ENCODE peak calls at places on chromosome 15, in eight cellular contexts. K, E, P, F, A, T, D and S are unnamed samples.

GRCh38 chr15:40743921-40744809 is 10.9 kb downstream of the RMDN3 start:
- DNase-seq in K (no peak), E (no peak), P (no peak), F (no peak), A (no peak), T (peak), D (peak), S (no peak)

GRCh38 chr15:57355259-57355658 is 21.0 kb upstream of the CGNL1 start:
- DNase-seq in K (no peak), E (no peak), P (no peak), F (no peak), A (no peak), T (no peak), D (no peak), S (no peak)

GRCh38 chr15:24269923-24270322 is 405.7 kb upstream of the NPAP1 start:
- DNase-seq in K (no peak), E (no peak), P (peak), F (no peak), A (no peak), T (no peak), D (no peak), S (no peak)

GRCh38 chr15:89075121-89075640 is 13.1 kb upstream of the ABHD2 start:
- DNase-seq in K (no peak), E (no peak), P (no peak), F (no peak), A (no peak), T (no peak), D (no peak), S (no peak)

GRCh38 chr15:99082798-99083197 is 22.1 kb upstream of the SYNM start:
- DNase-seq in K (no peak), E (no peak), P (no peak), F (no peak), A (no peak), T (no peak), D (no peak), S (no peak)

GRCh38 chr15:41251411-41251810 is 20.3 kb downstream of the CHP1 start:
- DNase-seq in K (no peak), E (no peak), P (no peak), F (no peak), A (no peak), T (no peak), D (no peak), S (no peak)

GRCh38 chr15:89812126-89812846 is 2.4 kb downstream of the ANPEP start:
- DNase-seq in K (no peak), E (peak), P (no peak), F (no peak), A (peak), T (peak), D (no peak), S (no peak)

GRCh38 chr15:40855706-40856234 is 11.9 kb downstream of the SPINT1 start:
- DNase-seq in K (no peak), E (no peak), P (no peak), F (no peak), A (peak), T (no peak), D (no peak), S (no peak)

GRCh38 chr15:68303560-68304436 is 26.3 kb downstream of the FEM1B start:
- DNase-seq in K (no peak), E (no peak), P (no peak), F (peak), A (peak), T (no peak), D (no peak), S (no peak)

GRCh38 chr15:59457103-59457502 is 19.1 kb downstream of the FAM81A start:
- DNase-seq in K (no peak), E (no peak), P (no peak), F (no peak), A (no peak), T (no peak), D (no peak), S (no peak)

GRCh38 chr15:101187820-101188516 is 63.9 kb downstream of the CHSY1 start:
- DNase-seq in K (no peak), E (no peak), P (no peak), F (no peak), A (no peak), T (peak), D (peak), S (no peak)

GRCh38 chr15:101449471-101450425 is 39.8 kb downstream of the PCSK6 start:
- DNase-seq in K (no peak), E (no peak), P (no peak), F (no peak), A (peak), T (peak), D (no peak), S (no peak)

GRCh38 chr15:75309711-75310110 is 26.2 kb upstream of the COMMD4 start:
- DNase-seq in K (no peak), E (no peak), P (no peak), F (no peak), A (no peak), T (peak), D (no peak), S (no peak)

GRCh38 chr15:68272797-68273271 is 4.7 kb upstream of the FEM1B start:
- DNase-seq in K (no peak), E (no peak), P (no peak), F (no peak), A (no peak), T (peak), D (peak), S (no peak)

GRCh38 chr15:62069551-62069950 is 2.8 kb downstream of the C2CD4A start:
- DNase-seq in K (no peak), E (no peak), P (no peak), F (no peak), A (no peak), T (no peak), D (no peak), S (no peak)

GRCh38 chr15:62067448-62068044 is 769 bp downstream of the C2CD4A start:
- DNase-seq in K (peak), E (peak), P (peak), F (peak), A (peak), T (peak), D (no peak), S (no peak)

GRCh38 chr15:62068071-62068786 is 1.5 kb downstream of the C2CD4A start:
- DNase-seq in K (peak), E (peak), P (peak), F (peak), A (peak), T (peak), D (no peak), S (no peak)

GRCh38 chr15:62066663-62067447 is at the start of gene C2CD4A:
- DNase-seq in K (peak), E (peak), P (peak), F (peak), A (peak), T (peak), D (peak), S (no peak)

GRCh38 chr15:62068787-62069170 is 2.0 kb downstream of the C2CD4A start:
- DNase-seq in K (no peak), E (no peak), P (no peak), F (no peak), A (no peak), T (peak), D (no peak), S (no peak)
- TF ChIP-seq CTCF in K (no peak), E (no peak), P (no peak), F (no peak), A (no peak), T (no peak), D (no peak), S (no peak)

DNA sequence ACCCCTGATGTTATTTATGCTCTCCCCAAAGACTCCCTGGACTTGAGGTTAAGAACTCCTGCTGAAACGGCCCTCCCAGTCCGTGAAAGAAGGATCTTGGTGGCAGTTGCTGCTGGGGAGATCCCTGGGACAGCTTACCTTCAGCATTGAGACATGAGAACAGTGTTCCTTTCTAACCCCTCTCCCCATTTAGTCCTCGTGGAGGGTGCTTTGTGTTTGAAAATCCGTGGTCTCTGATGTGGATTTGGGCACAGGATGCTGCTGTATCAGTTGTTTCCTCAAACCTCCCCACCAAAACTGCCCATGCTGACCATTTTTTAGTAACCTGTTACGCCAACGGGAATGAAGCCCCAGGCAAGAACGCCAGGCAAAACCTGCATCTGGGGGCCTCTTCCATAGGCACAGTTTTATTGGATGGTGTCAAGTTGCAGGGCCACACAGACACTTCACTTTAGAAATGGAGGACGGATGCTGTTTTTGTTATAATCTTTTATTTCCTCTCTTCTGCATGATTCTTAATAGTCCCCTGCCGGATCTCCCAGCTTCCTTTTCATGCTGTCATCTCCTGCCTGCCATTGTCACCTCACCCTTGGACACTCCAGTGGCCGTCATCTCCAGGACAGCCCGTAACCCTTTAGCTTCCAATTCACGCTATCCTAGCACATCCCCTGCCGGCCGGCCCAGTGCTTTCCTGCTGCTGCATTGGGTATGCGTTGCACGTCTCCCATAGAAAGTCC is 31.7 kb upstream of the CEMIP start:
- DNase-seq in K (no peak), E (no peak), P (peak), F (no peak), A (no peak), T (no peak), D (no peak), S (no peak)
- TF ChIP-seq CTCF in K (no peak), E (no peak), P (no peak), F (peak), A (no peak), T (peak), D (no peak), S (no peak)

GRCh38 chr15:65101891-65102708 is 12.9 kb downstream of the UBAP1L start:
- DNase-seq in K (peak), E (no peak), P (peak), F (peak), A (peak), T (no peak), D (no peak), S (no peak)
- TF ChIP-seq CTCF in K (no peak), E (peak), P (peak), F (no peak), A (no peak), T (no peak), D (no peak), S (no peak)

DNA sequence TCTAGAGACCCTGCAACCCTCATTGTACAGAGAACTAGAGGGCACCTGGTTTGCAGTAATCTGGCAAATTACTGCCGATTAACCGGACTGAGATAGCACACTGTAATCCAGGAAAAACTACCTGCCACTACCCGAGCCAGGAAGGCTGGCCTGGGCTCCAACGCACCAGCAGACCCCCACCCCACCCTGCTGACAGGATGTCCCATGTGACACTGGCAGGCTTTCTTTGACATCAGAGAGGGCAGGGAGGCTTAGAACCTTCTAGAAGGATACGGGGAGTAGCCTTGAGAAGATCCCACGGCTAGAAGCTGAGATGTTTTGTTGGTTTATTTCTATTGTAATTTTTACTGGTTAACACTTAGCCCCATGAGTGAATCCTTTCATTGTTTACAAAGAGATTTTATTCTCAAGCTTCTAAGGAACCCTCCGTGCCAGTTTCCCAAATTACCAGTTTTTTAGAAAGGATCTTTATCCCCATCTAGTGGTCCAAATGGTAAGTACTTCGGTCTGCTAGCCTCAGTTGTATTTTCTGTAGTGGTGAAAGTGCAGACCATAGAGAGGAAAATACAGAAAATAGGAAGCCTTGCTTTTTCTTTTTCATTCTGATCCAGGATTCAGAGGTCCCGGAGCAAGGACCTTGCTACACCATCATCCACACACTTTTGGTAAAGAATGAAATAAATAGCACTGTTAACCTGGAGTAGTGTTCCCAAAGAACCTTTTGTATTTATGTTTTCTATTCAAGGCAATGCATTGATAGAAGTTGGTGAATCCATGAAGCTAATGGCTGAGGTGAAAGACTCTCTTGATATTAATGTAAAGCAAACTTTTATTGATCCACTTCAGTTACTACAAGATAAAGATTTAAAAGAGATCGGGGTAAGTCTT is 81.9 kb upstream of the ADAMTSL3 start:
- DNase-seq in K (no peak), E (no peak), P (no peak), F (peak), A (no peak), T (peak), D (peak), S (no peak)
- TF ChIP-seq CTCF in K (peak), E (peak), P (no peak), F (no peak), A (peak), T (peak), D (peak), S (peak)

DNA sequence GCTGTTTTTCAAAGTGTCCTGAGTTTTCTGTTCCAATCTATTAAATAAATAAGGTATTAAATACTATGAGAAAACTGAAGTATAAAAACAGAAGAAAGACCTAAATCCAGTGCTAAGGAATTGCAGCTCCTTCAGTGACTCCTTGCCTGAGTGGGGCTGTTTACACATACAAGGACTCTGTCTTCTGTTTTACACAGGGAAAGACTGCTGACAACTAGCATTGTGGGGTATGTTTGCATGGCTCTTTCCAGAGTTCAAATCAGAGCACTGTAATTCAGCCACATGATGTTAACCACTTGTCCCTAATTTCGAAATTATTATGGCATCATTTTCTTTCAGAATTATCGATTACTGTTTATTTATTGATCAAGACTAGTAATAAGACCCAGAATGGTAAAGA is 31.3 kb upstream of the MEIS2 start:
- DNase-seq in K (no peak), E (no peak), P (no peak), F (no peak), A (no peak), T (peak), D (no peak), S (no peak)
- TF ChIP-seq CTCF in K (no peak), E (no peak), P (no peak), F (no peak), A (no peak), T (no peak), D (no peak), S (no peak)

DNA sequence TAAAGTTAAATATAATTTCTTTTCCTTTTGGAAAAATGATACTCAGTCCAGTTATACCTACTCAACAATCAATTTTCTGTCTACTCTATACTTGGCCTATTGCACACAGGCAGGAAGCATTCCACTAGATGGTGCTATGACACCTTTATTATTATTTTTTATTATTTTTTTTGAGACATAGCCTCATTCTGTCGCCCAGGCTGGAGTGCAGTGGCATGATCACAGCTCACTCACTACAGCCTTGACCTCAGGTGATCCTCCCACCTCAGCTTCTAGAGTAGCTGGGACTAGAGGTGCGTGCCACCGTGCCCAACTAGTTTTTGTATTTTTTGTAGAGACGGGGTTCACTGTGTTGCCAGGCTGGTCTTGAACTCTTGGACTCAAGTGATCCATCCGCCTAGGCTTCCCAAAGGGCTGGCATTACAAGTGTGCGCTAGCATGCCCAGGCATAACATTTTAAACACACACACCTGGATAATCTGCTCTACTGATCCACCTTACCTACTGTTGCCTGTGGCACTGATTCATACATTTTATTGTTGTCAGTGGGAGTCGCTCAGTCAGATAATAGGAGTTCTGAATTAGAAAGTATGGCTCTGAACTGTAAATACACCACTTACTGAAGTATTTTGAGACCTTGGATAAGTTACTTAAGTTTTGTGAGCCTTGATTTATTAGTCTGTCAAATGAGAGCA is 56.2 kb downstream of the EIF3J start:
- DNase-seq in K (no peak), E (no peak), P (no peak), F (no peak), A (no peak), T (peak), D (no peak), S (no peak)
- TF ChIP-seq CTCF in K (peak), E (peak), P (no peak), F (no peak), A (peak), T (peak), D (peak), S (peak)

GRCh38 chr15:92797168-92798052 is 102.7 kb upstream of the CHD2 start:
- DNase-seq in K (peak), E (no peak), P (no peak), F (no peak), A (no peak), T (peak), D (peak), S (no peak)
- TF ChIP-seq CTCF in K (peak), E (peak), P (peak), F (no peak), A (peak), T (peak), D (peak), S (peak)

GRCh38 chr15:78907577-78907976 is 34.9 kb downstream of the MORF4L1 start:
- DNase-seq in K (peak), E (no peak), P (no peak), F (peak), A (no peak), T (no peak), D (no peak), S (no peak)
- TF ChIP-seq CTCF in K (peak), E (peak), P (no peak), F (peak), A (no peak), T (peak), D (peak), S (peak)

DNA sequence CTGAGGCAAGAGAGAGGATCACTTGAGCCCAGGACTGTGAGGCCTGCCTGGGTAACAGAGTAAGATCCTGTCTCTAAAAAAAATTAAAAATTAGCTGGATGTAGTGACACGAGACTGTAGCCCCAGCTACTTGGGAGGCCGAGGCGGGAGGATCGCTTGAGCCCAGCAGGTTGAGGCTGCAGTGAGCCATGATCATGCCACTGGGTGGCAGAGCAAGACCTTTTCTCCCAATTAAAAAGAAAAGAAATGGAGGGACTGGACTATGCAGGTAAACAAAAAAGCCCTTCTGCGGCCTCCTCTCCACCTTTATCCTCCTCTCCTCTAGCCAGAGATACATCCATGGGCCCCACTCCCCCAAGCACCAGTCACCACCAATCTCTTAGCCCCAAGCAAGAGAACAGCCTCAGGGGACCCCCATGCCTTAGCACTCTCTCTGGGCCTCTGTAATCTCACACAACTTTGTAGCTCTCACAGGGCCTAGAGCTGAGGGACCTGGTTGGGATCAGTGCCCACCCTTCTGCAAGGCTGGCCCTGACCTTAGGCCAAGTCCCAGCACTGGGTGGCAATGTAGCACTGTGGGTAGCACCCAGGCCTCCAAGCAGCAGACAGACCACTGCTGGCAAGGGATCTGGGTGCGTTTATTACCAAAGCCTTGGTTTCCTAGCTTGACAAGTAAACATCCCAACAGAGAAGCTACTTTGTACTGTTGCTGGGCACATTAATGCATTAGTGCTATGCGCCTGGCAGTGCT is 43.4 kb downstream of the FAM174B start:
- DNase-seq in K (no peak), E (no peak), P (no peak), F (no peak), A (no peak), T (peak), D (no peak), S (no peak)
- TF ChIP-seq CTCF in K (no peak), E (peak), P (no peak), F (peak), A (no peak), T (no peak), D (peak), S (peak)